ENCODE peak calls at places on chromosomes 4 and X, in four cellular contexts. K, O, A and H are unnamed samples.

GRCh38 chrX:1205681-1206611 is 6.5 kb downstream of the CRLF2 start:
- DNase-seq in K (no peak), O (peak; percentile 18), A (no peak), H (no peak)

GRCh38 chr4:2651998-2652397 is 104.1 kb downstream of the TNIP2 start:
- DNase-seq in K (no peak), O (no peak), A (no peak), H (no peak)

GRCh38 chr4:170026253-170026991 is at the start of gene MFAP3L:
- DNase-seq in K (peak; percentile 90), O (peak; percentile 91), A (peak; percentile 88), H (peak; percentile 85)

GRCh38 chrX:31658360-31658759 is 586.5 kb upstream of the FTHL17 start:
- DNase-seq in K (no peak), O (no peak), A (no peak), H (no peak)

GRCh38 chrX:77788050-77788449 is 2.0 kb upstream of the ATRX start:
- DNase-seq in K (no peak), O (no peak), A (no peak), H (no peak)

GRCh38 chr4:108397850-108398249 is 222.5 kb upstream of the RPL34 start:
- DNase-seq in K (no peak), O (no peak), A (no peak), H (no peak)

GRCh38 chrX:9539611-9540387 is 74.9 kb downstream of the TBL1X start:
- DNase-seq in K (no peak), O (no peak), A (no peak), H (no peak)

GRCh38 chrX:133394765-133395164 is 20.5 kb downstream of the GPC4 start:
- DNase-seq in K (no peak), O (no peak), A (no peak), H (no peak)

GRCh38 chr4:39228377-39228776 is 46.0 kb downstream of the WDR19 start:
- DNase-seq in K (no peak), O (no peak), A (no peak), H (no peak)

GRCh38 chr4:139919513-139919912 is 234.5 kb downstream of the MAML3 start:
- DNase-seq in K (no peak), O (no peak), A (no peak), H (no peak)
- H3K4me1 ChIP-seq in K (peaks cover 37% of the 10 kb centered on the region), O (peaks cover 55% of the 10 kb centered on the region), A (peaks cover 53% of the 10 kb centered on the region), H (peaks cover 30% of the 10 kb centered on the region)

DNA sequence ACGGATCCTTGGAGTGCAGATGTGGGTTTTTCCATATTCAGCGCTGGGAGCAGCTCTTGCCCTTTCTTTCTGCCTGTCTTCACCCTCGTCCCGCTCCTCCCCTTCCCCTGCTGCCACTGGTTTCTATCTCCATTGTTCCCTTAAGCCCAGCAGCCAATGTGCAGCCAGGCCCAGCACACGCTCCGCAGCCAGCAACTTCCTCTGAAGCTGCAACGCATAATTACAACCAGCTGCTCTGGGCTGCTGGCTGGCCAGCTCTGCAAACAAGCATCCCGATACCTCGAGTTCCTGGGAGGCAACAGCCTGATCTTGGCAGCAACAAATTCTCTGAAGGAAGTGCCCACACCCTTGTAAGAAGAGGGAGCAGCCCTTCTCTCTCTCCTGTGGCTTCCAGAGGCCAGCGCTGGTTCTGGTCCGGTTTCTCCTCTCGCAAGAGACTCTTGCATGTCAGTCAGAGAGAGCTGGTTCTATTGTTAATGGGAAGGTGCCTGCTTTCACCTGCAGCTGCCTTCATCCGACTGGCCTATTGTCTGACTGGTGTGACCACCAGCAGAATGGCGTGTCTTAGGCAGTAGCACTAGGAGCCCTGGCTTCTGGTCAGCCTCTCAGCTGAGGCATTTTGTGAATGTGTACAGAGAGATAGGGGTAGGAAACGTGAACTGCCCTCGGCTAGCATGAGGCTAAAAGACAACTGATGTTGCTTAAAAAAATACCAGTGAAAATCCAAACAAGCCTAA is 83.8 kb upstream of the MAML3 start:
- DNase-seq in K (peak; percentile 83), O (peak; percentile 71), A (peak; percentile 88), H (peak; percentile 55)
- H3K27ac ChIP-seq in K (peak overlapping the region; percentile 87), O (peak overlapping the region; percentile 86), A (peak overlapping the region; percentile 84), H (peak overlapping the region; percentile 89)

GRCh38 chr4:139386421-139386820 is 67.5 kb upstream of the RAB33B start:
- DNase-seq in K (no peak), O (no peak), A (no peak), H (no peak)
- H3K36me3 ChIP-seq in K (no peaks in the 10 kb centered on the region), O (peaks cover 10% of the 10 kb centered on the region), A (peaks cover 63% of the 10 kb centered on the region), H (peaks cover 9% of the 10 kb centered on the region)

GRCh38 chr4:38132140-38132673 is 172.0 kb downstream of the PTTG2 start:
- DNase-seq in K (peak; percentile 50), O (peak; percentile 59), A (no peak), H (no peak)
- H3K4me1 ChIP-seq in K (no peaks in the 10 kb centered on the region), O (peaks cover 68% of the 10 kb centered on the region), A (peaks cover 40% of the 10 kb centered on the region), H (no peaks in the 10 kb centered on the region)

GRCh38 chr4:87119965-87120364 is 100.5 kb downstream of the KLHL8 start:
- DNase-seq in K (no peak), O (no peak), A (no peak), H (no peak)

GRCh38 chr4:87118826-87119225 is 101.6 kb downstream of the KLHL8 start:
- DNase-seq in K (no peak), O (no peak), A (no peak), H (no peak)

GRCh38 chr4:87117730-87118075 is 102.7 kb downstream of the KLHL8 start:
- DNase-seq in K (no peak), O (no peak), A (no peak), H (no peak)

GRCh38 chr4:87117051-87117729 is 103.2 kb downstream of the KLHL8 start:
- DNase-seq in K (no peak), O (no peak), A (no peak), H (no peak)

GRCh38 chr4:87118421-87118820 is 102.0 kb downstream of the KLHL8 start:
- DNase-seq in K (no peak), O (no peak), A (no peak), H (no peak)
- H3K27ac ChIP-seq in K (peak overlapping the region; percentile 85), O (peak overlapping the region; percentile 68), A (no peak overlapping the region), H (peak overlapping the region; percentile 18)

GRCh38 chr4:67682266-67682665 is 18.7 kb downstream of the UBA6 start:
- DNase-seq in K (no peak), O (no peak), A (no peak), H (no peak)

GRCh38 chr4:67687639-67688038 is 13.3 kb downstream of the UBA6 start:
- DNase-seq in K (no peak), O (no peak), A (no peak), H (no peak)

GRCh38 chr4:67680568-67681222 is 20.3 kb downstream of the UBA6 start:
- DNase-seq in K (no peak), O (no peak), A (no peak), H (no peak)

GRCh38 chr4:67684839-67685531 is 16.0 kb downstream of the UBA6 start:
- DNase-seq in K (no peak), O (no peak), A (no peak), H (no peak)

GRCh38 chr4:67685532-67685859 is 15.5 kb downstream of the UBA6 start:
- DNase-seq in K (no peak), O (no peak), A (no peak), H (no peak)
- H3K36me3 ChIP-seq in K (no peaks in the 10 kb centered on the region), O (peaks cover 14% of the 10 kb centered on the region), A (peaks cover 11% of the 10 kb centered on the region), H (peaks cover 5% of the 10 kb centered on the region)

DNA sequence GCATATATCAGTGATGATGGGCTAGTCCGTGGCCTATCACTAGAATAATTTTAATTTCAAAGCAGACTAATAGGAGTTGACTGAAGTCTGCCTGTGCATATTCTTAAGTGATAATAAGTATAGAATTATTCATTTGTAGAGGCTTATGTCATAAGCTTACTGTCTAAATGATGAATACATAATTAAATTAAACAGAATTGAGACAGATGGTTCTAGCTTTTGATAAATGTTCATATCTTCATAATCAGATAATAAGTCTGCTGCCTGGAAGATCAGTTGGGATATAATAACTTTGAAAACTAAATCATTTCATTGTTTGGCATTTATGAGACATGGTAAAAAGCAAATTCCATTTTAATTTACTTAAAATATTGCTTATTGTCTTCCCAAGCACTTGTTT is 1175.6 kb downstream of the TECRL start:
- DNase-seq in K (no peak), O (no peak), A (no peak), H (no peak)
- H3K4me1 ChIP-seq in K (no peaks in the 10 kb centered on the region), O (no peaks in the 10 kb centered on the region), A (no peaks in the 10 kb centered on the region), H (no peaks in the 10 kb centered on the region)

GRCh38 chr4:86626066-86626465 is 32.0 kb downstream of the PTPN13 start:
- DNase-seq in K (no peak), O (no peak), A (no peak), H (no peak)
- H3K27ac ChIP-seq in K (no peak overlapping the region), O (no peak overlapping the region), A (no peak overlapping the region), H (no peak overlapping the region)

DNA sequence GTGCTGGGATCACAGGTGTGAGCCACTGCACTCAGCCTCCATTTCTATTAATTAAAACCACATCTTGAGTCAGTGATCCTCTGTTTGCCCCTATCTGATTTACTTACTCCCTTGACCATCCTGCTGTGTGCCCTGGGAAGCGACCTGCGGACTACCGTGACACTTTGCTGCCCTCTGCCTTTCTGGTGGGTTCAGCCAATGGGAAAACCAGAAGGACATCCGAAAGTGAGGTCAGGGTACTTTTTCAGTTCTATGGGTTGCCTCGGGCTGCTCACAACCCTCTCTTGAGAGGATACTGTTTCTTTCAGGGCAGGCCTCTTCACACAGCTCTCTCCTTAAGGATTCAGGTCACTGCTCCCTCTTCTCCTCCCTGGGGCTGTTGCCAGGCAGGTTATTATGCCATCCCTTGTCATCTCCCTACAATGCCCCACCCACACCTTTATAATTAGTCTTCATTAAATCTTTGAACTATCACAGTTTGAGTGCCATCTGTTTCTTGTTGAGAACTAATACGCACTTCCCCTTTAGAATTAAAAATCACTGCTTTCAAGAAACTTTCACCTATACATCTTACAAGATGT is 21.4 kb downstream of the PLAC8 start:
- DNase-seq in K (no peak), O (no peak), A (no peak), H (no peak)
- H3K36me3 ChIP-seq in K (no peaks in the 10 kb centered on the region), O (no peaks in the 10 kb centered on the region), A (no peaks in the 10 kb centered on the region), H (no peaks in the 10 kb centered on the region)

GRCh38 chrX:2497961-2498780 is 2.6 kb downstream of the DHRSX start:
- DNase-seq in K (no peak), O (peak; percentile 27), A (no peak), H (no peak)

GRCh38 chrX:2492536-2493218 is 8.1 kb downstream of the DHRSX start:
- DNase-seq in K (no peak), O (no peak), A (no peak), H (no peak)

GRCh38 chrX:2499507-2499906 is 1.3 kb downstream of the DHRSX start:
- DNase-seq in K (no peak), O (no peak), A (no peak), H (no peak)

GRCh38 chrX:2498781-2499302 is 1.9 kb downstream of the DHRSX start:
- DNase-seq in K (no peak), O (peak; percentile 46), A (no peak), H (no peak)

GRCh38 chrX:2495595-2495994 is 5.2 kb downstream of the DHRSX start:
- DNase-seq in K (no peak), O (no peak), A (no peak), H (no peak)
- H3K4me1 ChIP-seq in K (peaks cover 9% of the 10 kb centered on the region), O (peaks cover 37% of the 10 kb centered on the region), A (peaks cover 29% of the 10 kb centered on the region), H (peaks cover 21% of the 10 kb centered on the region)